ENCODE peak calls at places on chromosomes 13 and 19, in four cellular contexts. One of them, this sample, is unnamed.
A peak's percentile ranks its signal among the peaks of the same experiment; 100 is the strongest.

GRCh38 chr13:43953370-43953769 is 73.7 kb downstream of the LACC1 start:
- DNase-seq in cardiac muscle cell: no peak
- DNase-seq in activated naive CD4-positive, alpha-beta T cell treated with anti-CD3 and anti-CD28 coated beads, Interleukin-2, amount 50 U/mL, for 16 hours: no peak
- DNase-seq in NCI-H2107: no peak
- DNase-seq in this sample: no peak

GRCh38 chr19:50790898-50791562 is 815 bp downstream of the ACP4 start:
- DNase-seq in cardiac muscle cell: no peak
- DNase-seq in NCI-H2107: no peak
- DNase-seq in activated naive CD4-positive, alpha-beta T cell treated with anti-CD3 and anti-CD28 coated beads, Interleukin-2, amount 50 U/mL, for 16 hours: no peak
- DNase-seq in this sample: no peak

GRCh38 chr19:15812059-15812722 is 3.3 kb downstream of the OR10H1 start:
- DNase-seq in cardiac muscle cell: no peak
- DNase-seq in NCI-H2107: no peak
- DNase-seq in activated naive CD4-positive, alpha-beta T cell treated with anti-CD3 and anti-CD28 coated beads, Interleukin-2, amount 50 U/mL, for 16 hours: peak; percentile 19
- DNase-seq in this sample: no peak

GRCh38 chr13:111068009-111068350 is 47.1 kb upstream of the ARHGEF7 start:
- DNase-seq in activated naive CD4-positive, alpha-beta T cell treated with anti-CD3 and anti-CD28 coated beads, Interleukin-2, amount 50 U/mL, for 16 hours: no peak
- DNase-seq in NCI-H2107: no peak
- DNase-seq in cardiac muscle cell: no peak
- DNase-seq in this sample: no peak

GRCh38 chr13:92549275-92549674 is 677.3 kb upstream of the GPC6 start:
- DNase-seq in NCI-H2107: no peak
- DNase-seq in activated naive CD4-positive, alpha-beta T cell treated with anti-CD3 and anti-CD28 coated beads, Interleukin-2, amount 50 U/mL, for 16 hours: no peak
- DNase-seq in cardiac muscle cell: no peak
- DNase-seq in this sample: no peak

GRCh38 chr13:48235100-48235813 is 2.3 kb downstream of the ITM2B start:
- DNase-seq in cardiac muscle cell: peak; percentile 52
- DNase-seq in NCI-H2107: no peak
- DNase-seq in activated naive CD4-positive, alpha-beta T cell treated with anti-CD3 and anti-CD28 coated beads, Interleukin-2, amount 50 U/mL, for 16 hours: no peak
- DNase-seq in this sample: no peak

GRCh38 chr19:7554565-7554964 is 19.0 kb downstream of the PNPLA6 start:
- DNase-seq in NCI-H2107: no peak
- DNase-seq in activated naive CD4-positive, alpha-beta T cell treated with anti-CD3 and anti-CD28 coated beads, Interleukin-2, amount 50 U/mL, for 16 hours: no peak
- DNase-seq in cardiac muscle cell: no peak
- DNase-seq in this sample: no peak

GRCh38 chr13:101512650-101513049 is 60.2 kb downstream of the ITGBL1 start:
- DNase-seq in NCI-H2107: no peak
- DNase-seq in activated naive CD4-positive, alpha-beta T cell treated with anti-CD3 and anti-CD28 coated beads, Interleukin-2, amount 50 U/mL, for 16 hours: no peak
- DNase-seq in cardiac muscle cell: no peak
- DNase-seq in this sample: no peak

GRCh38 chr19:7815325-7815724 is 14.7 kb upstream of the EVI5L start:
- DNase-seq in cardiac muscle cell: no peak
- DNase-seq in NCI-H2107: no peak
- DNase-seq in activated naive CD4-positive, alpha-beta T cell treated with anti-CD3 and anti-CD28 coated beads, Interleukin-2, amount 50 U/mL, for 16 hours: no peak
- DNase-seq in this sample: no peak

GRCh38 chr19:33740811-33741396 is 55.8 kb upstream of the KCTD15 start:
- DNase-seq in cardiac muscle cell: peak; percentile 88
- DNase-seq in NCI-H2107: no peak
- DNase-seq in activated naive CD4-positive, alpha-beta T cell treated with anti-CD3 and anti-CD28 coated beads, Interleukin-2, amount 50 U/mL, for 16 hours: no peak
- DNase-seq in this sample: peak; percentile 84

GRCh38 chr13:83987394-83987793 is 105.1 kb upstream of the SLITRK1 start:
- DNase-seq in cardiac muscle cell: no peak
- DNase-seq in NCI-H2107: no peak
- DNase-seq in activated naive CD4-positive, alpha-beta T cell treated with anti-CD3 and anti-CD28 coated beads, Interleukin-2, amount 50 U/mL, for 16 hours: no peak
- DNase-seq in this sample: no peak

GRCh38 chr13:78742659-78743058 is 83.7 kb upstream of the OBI1 start:
- DNase-seq in cardiac muscle cell: peak; percentile 24
- DNase-seq in NCI-H2107: peak; percentile 54
- DNase-seq in activated naive CD4-positive, alpha-beta T cell treated with anti-CD3 and anti-CD28 coated beads, Interleukin-2, amount 50 U/mL, for 16 hours: no peak
- DNase-seq in this sample: no peak

GRCh38 chr13:71621152-71622124 is 245.6 kb downstream of the DACH1 start:
- DNase-seq in activated naive CD4-positive, alpha-beta T cell treated with anti-CD3 and anti-CD28 coated beads, Interleukin-2, amount 50 U/mL, for 16 hours: no peak
- DNase-seq in cardiac muscle cell: peak; percentile 30
- DNase-seq in NCI-H2107: peak; percentile 27
- DNase-seq in this sample: no peak

GRCh38 chr19:41563847-41564514 is 12.0 kb upstream of the CEACAM21 start:
- DNase-seq in activated naive CD4-positive, alpha-beta T cell treated with anti-CD3 and anti-CD28 coated beads, Interleukin-2, amount 50 U/mL, for 16 hours: peak; percentile 65
- DNase-seq in cardiac muscle cell: no peak
- DNase-seq in NCI-H2107: no peak
- DNase-seq in this sample: no peak